ENCODE peak calls at places on chromosomes 4 and X, in five cellular contexts. H is A549, K is left ventricle myocardium inferior, G is endothelial cell of umbilical vein, S is mesendoderm. A is an unnamed sample. For H3K4me1, the result is how much of the 10 kb centered on the place peaks cover.

GRCh38 chr4:154032914-154033313 is 244.0 kb upstream of the SFRP2 start:
- DNase-seq in H (no peak), K (no peak), G (no peak), S (no peak), A (no peak)

GRCh38 chr4:78560296-78560963 is 8.9 kb downstream of the ANXA3 start:
- DNase-seq in H (no peak), K (no peak), G (peak), S (peak), A (no peak)

GRCh38 chr4:114364857-114365256 is 233.8 kb upstream of the UGT8 start:
- DNase-seq in H (no peak), K (no peak), G (no peak), S (peak), A (no peak)

GRCh38 chrX:40736170-40736505 is 796 bp upstream of the MED14 start:
- DNase-seq in H (no peak), K (no peak), G (no peak), S (peak), A (no peak)

GRCh38 chrX:38561951-38562719 is 793 bp downstream of the TSPAN7 start:
- DNase-seq in H (no peak), K (peak), G (no peak), S (peak), A (peak)

GRCh38 chr4:155322782-155323181 is 54.0 kb downstream of the MAP9 start:
- DNase-seq in H (no peak), K (no peak), G (no peak), S (no peak), A (no peak)

GRCh38 chr4:165953181-165953580 is 80.1 kb downstream of the TLL1 start:
- DNase-seq in H (no peak), K (no peak), G (no peak), S (no peak), A (no peak)

GRCh38 chr4:26208237-26208985 is 112.4 kb upstream of the RBPJ start:
- DNase-seq in H (no peak), K (no peak), G (no peak), S (no peak), A (no peak)

GRCh38 chr4:6198768-6199343 is 1.5 kb downstream of the JAKMIP1 start:
- DNase-seq in H (no peak), K (no peak), G (no peak), S (peak), A (no peak)

GRCh38 chrX:56382278-56382677 is 150.1 kb downstream of the KLF8 start:
- DNase-seq in H (no peak), K (no peak), G (no peak), S (no peak), A (no peak)

GRCh38 chr4:185542626-185543336 is 7.5 kb upstream of the PDLIM3 start:
- DNase-seq in H (no peak), K (peak), G (no peak), S (no peak), A (no peak)

GRCh38 chr4:39750216-39750615 is 52.3 kb downstream of the UBE2K start:
- DNase-seq in H (no peak), K (no peak), G (peak), S (no peak), A (no peak)

GRCh38 chrX:2343413-2343812 is 157.4 kb downstream of the DHRSX start:
- DNase-seq in H (no peak), K (no peak), G (no peak), S (no peak), A (no peak)

GRCh38 chrX:2342878-2343277 is 157.9 kb downstream of the DHRSX start:
- DNase-seq in H (no peak), K (no peak), G (no peak), S (no peak), A (no peak)

GRCh38 chrX:2346158-2346557 is 154.6 kb downstream of the DHRSX start:
- DNase-seq in H (no peak), K (no peak), G (no peak), S (no peak), A (no peak)

GRCh38 chrX:2345562-2345961 is 155.2 kb downstream of the DHRSX start:
- DNase-seq in H (no peak), K (no peak), G (no peak), S (no peak), A (no peak)

GRCh38 chrX:2342281-2342688 is 158.5 kb downstream of the DHRSX start:
- DNase-seq in H (no peak), K (peak), G (no peak), S (no peak), A (no peak)
- H3K27ac ChIP-seq in H (no peak), K (peak), G (no peak), S (no peak), A (no peak)

DNA sequence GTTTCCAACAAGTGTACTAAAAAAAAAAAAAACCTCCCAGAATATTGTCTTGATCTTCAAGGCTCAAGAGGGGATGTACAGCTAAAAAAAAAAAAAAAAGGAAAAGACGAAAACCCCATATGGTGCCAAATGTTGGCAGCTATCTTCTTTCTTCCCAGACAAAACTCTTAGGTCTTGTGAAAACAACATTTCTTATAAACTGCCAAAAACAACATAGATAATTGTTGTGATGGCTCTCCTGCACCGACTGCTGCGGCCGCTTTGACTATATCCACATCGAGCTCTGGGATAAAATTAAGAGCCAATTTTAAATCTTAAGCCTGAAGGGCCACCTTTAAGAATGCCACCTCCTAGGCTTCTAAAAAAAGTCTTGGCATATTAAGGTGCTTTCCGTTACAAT is 23.5 kb downstream of the PDGFC start:
- DNase-seq in H (no peak), K (no peak), G (peak), S (no peak), A (no peak)
- H3K4me1 ChIP-seq in H (half or more), K (half or more), G (half or more), S (under half), A (half or more)

GRCh38 chrX:48509245-48509590 is 426 bp downstream of the PORCN start:
- DNase-seq in H (no peak), K (no peak), G (no peak), S (no peak), A (no peak)
- H3K27ac ChIP-seq in H (peak), K (peak), G (no peak), S (no peak), A (peak)

GRCh38 chr4:51890760-51891159 is 47.8 kb downstream of the DCUN1D4 start:
- DNase-seq in H (no peak), K (no peak), G (no peak), S (no peak), A (no peak)

GRCh38 chr4:51894246-51894645 is 51.3 kb downstream of the DCUN1D4 start:
- DNase-seq in H (no peak), K (no peak), G (peak), S (no peak), A (peak)

GRCh38 chr4:51895816-51896408 is 53.0 kb downstream of the DCUN1D4 start:
- DNase-seq in H (peak), K (peak), G (peak), S (peak), A (peak)

DNA sequence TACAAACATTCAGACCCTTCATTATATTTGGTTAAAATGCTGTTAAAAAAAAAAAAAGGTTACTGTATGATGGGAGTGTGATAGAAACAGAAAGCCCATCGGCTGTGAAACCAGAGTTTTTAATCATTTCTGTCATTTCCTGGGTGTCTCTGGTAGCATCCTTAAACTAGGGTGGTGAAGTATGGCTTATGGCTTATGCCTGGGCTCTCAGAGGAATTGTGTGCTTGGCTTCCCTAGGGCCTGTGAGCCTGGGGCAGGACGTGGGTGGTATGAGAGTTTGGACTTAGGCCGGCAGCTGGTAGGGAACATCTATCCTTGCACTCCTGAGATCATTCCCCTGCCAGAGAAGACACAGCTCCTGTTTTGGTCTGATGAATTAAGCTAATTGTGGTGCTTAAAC is 52.2 kb downstream of the DCUN1D4 start:
- DNase-seq in H (no peak), K (no peak), G (no peak), S (no peak), A (no peak)
- H3K4me1 ChIP-seq in H (under half), K (under half), G (under half), S (under half), A (under half)

GRCh38 chr4:37956941-37957340 is 3.3 kb upstream of the PTTG2 start:
- DNase-seq in H (no peak), K (no peak), G (no peak), S (no peak), A (no peak)

GRCh38 chr4:37951465-37952352 is 8.5 kb upstream of the PTTG2 start:
- DNase-seq in H (no peak), K (no peak), G (no peak), S (no peak), A (no peak)

GRCh38 chr4:37958932-37959331 is 1.3 kb upstream of the PTTG2 start:
- DNase-seq in H (no peak), K (no peak), G (no peak), S (no peak), A (no peak)

GRCh38 chr4:37949636-37950426 is 10.4 kb upstream of the PTTG2 start:
- DNase-seq in H (no peak), K (no peak), G (no peak), S (no peak), A (no peak)

GRCh38 chr4:37953620-37954325 is 6.4 kb upstream of the PTTG2 start:
- DNase-seq in H (no peak), K (no peak), G (no peak), S (peak), A (peak)
- H3K27ac ChIP-seq in H (no peak), K (no peak), G (no peak), S (no peak), A (no peak)

GRCh38 chr4:122895336-122895995 is 26.9 kb downstream of the NUDT6 start:
- DNase-seq in H (no peak), K (no peak), G (peak), S (no peak), A (no peak)
- H3K4me1 ChIP-seq in H (half or more), K (under half), G (under half), S (under half), A (under half)

GRCh38 chr4:34709564-34709963 is 1534.8 kb downstream of the ARAP2 start:
- DNase-seq in H (no peak), K (no peak), G (no peak), S (no peak), A (no peak)
- H3K27ac ChIP-seq in H (no peak), K (no peak), G (no peak), S (no peak), A (no peak)

DNA sequence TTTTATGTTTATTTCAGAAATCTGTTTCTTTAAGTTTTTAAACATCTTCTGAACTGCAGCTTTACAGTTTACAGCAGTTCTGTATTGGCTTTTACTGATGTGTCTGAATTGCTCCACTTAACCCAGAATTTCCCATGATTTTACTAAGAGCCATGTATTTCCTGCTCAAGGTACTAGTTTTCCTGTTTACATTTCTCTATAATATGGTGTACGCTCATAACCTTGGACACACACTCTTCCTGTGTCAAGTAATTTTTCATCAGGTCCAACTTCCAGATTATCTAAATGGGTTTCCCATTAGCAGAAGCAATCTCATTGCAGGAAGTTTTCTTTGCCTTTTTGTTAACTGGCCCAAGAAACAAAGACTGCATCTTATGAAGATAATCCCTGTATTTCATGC is 12.3 kb downstream of the ELF2 start:
- DNase-seq in H (no peak), K (no peak), G (peak), S (no peak), A (no peak)
- H3K4me1 ChIP-seq in H (under half), K (half or more), G (under half), S (under half), A (under half)

GRCh38 chr4:148061795-148062194 is 329.9 kb downstream of the ARHGAP10 start:
- DNase-seq in H (no peak), K (no peak), G (no peak), S (peak), A (no peak)
- H3K27ac ChIP-seq in H (no peak), K (peak), G (no peak), S (no peak), A (no peak)

DNA sequence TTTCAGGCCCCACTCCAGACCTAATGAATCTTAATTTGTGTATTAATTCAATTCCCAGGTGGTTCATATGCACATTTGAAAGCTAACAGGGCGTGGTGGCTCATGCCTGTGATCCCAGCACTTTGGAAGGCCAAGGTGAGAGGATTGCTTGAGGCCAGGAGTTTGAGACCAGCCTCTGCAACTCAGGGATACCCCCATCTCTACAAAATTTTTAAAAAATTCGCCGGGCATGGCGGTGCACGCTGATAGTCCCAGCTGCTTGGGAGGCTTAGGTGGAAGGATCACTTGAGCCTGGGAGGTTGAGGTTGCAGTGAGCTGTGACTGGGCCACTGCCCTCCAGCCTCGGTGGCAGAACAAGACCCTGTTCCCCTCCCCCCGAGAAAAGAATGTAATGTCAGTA is 31.2 kb downstream of the ADD1 start:
- DNase-seq in H (no peak), K (no peak), G (no peak), S (no peak), A (no peak)
- H3K4me1 ChIP-seq in H (under half), K (half or more), G (under half), S (under half), A (under half)

A was measured in A673.